ENCODE peak calls at places on chromosomes 5 and 9, in ten cellular contexts. One of them, this sample, is unnamed.

GRCh38 chr5:133404724-133405123 is 207.6 kb downstream of the FSTL4 start:
- DNase-seq in right atrium auricular region: no peak
- DNase-seq in stomach: no peak
- DNase-seq in K562: peak; percentile 4
- DNase-seq in neuronal stem cell: no peak
- DNase-seq in upper lobe of right lung: no peak
- DNase-seq in prostate gland: no peak
- DNase-seq in Panc1: no peak
- DNase-seq in ovary: no peak
- DNase-seq in heart right ventricle: no peak
- DNase-seq in this sample: no peak

GRCh38 chr9:6383551-6384225 is 29.3 kb upstream of the UHRF2 start:
- DNase-seq in right atrium auricular region: peak; percentile 64
- DNase-seq in stomach: no peak
- DNase-seq in K562: no peak
- DNase-seq in neuronal stem cell: no peak
- DNase-seq in upper lobe of right lung: no peak
- DNase-seq in prostate gland: no peak
- DNase-seq in Panc1: no peak
- DNase-seq in ovary: no peak
- DNase-seq in heart right ventricle: no peak
- DNase-seq in this sample: peak; percentile 82

GRCh38 chr9:128863647-128864046 is 18.1 kb downstream of the KYAT1 start:
- DNase-seq in right atrium auricular region: peak; percentile 78
- DNase-seq in stomach: peak; percentile 80
- DNase-seq in K562: peak; percentile 88
- DNase-seq in neuronal stem cell: peak; percentile 65
- DNase-seq in upper lobe of right lung: peak; percentile 92
- DNase-seq in prostate gland: no peak
- DNase-seq in Panc1: no peak
- DNase-seq in ovary: peak; percentile 79
- DNase-seq in heart right ventricle: peak; percentile 84
- DNase-seq in this sample: peak; percentile 79

GRCh38 chr9:105168935-105169334 is 75.5 kb upstream of the SLC44A1 start:
- DNase-seq in right atrium auricular region: no peak
- DNase-seq in stomach: no peak
- DNase-seq in K562: no peak
- DNase-seq in neuronal stem cell: no peak
- DNase-seq in upper lobe of right lung: no peak
- DNase-seq in prostate gland: no peak
- DNase-seq in Panc1: no peak
- DNase-seq in ovary: no peak
- DNase-seq in heart right ventricle: no peak
- DNase-seq in this sample: peak; percentile 71

GRCh38 chr5:177552839-177553455 is 1.4 kb downstream of the FAM193B start:
- DNase-seq in right atrium auricular region: no peak
- DNase-seq in stomach: no peak
- DNase-seq in K562: no peak
- DNase-seq in neuronal stem cell: no peak
- DNase-seq in upper lobe of right lung: no peak
- DNase-seq in prostate gland: no peak
- DNase-seq in Panc1: no peak
- DNase-seq in ovary: no peak
- DNase-seq in heart right ventricle: no peak
- DNase-seq in this sample: peak; percentile 44

GRCh38 chr5:21159526-21160059 is 1171.6 kb upstream of the CDH18 start:
- DNase-seq in right atrium auricular region: no peak
- DNase-seq in stomach: no peak
- DNase-seq in K562: no peak
- DNase-seq in neuronal stem cell: no peak
- DNase-seq in upper lobe of right lung: no peak
- DNase-seq in prostate gland: no peak
- DNase-seq in Panc1: no peak
- DNase-seq in ovary: no peak
- DNase-seq in heart right ventricle: no peak
- DNase-seq in this sample: no peak

GRCh38 chr5:6395621-6396020 is 17.3 kb upstream of the MED10 start:
- DNase-seq in right atrium auricular region: peak; percentile 26
- DNase-seq in stomach: no peak
- DNase-seq in K562: no peak
- DNase-seq in neuronal stem cell: no peak
- DNase-seq in upper lobe of right lung: no peak
- DNase-seq in prostate gland: no peak
- DNase-seq in Panc1: no peak
- DNase-seq in ovary: no peak
- DNase-seq in heart right ventricle: no peak
- DNase-seq in this sample: no peak

GRCh38 chr9:71703172-71703872 is 65.0 kb downstream of the CEMIP2 start:
- DNase-seq in right atrium auricular region: no peak
- DNase-seq in stomach: no peak
- DNase-seq in K562: no peak
- DNase-seq in neuronal stem cell: no peak
- DNase-seq in upper lobe of right lung: no peak
- DNase-seq in prostate gland: no peak
- DNase-seq in Panc1: no peak
- DNase-seq in ovary: no peak
- DNase-seq in heart right ventricle: no peak
- DNase-seq in this sample: peak; percentile 74

GRCh38 chr9:69122391-69123141 is 51.5 kb upstream of the TJP2 start:
- DNase-seq in right atrium auricular region: no peak
- DNase-seq in stomach: peak; percentile 47
- DNase-seq in K562: no peak
- DNase-seq in neuronal stem cell: peak; percentile 38
- DNase-seq in upper lobe of right lung: no peak
- DNase-seq in prostate gland: peak; percentile 30
- DNase-seq in Panc1: no peak
- DNase-seq in ovary: no peak
- DNase-seq in heart right ventricle: no peak
- DNase-seq in this sample: peak; percentile 80

DNA sequence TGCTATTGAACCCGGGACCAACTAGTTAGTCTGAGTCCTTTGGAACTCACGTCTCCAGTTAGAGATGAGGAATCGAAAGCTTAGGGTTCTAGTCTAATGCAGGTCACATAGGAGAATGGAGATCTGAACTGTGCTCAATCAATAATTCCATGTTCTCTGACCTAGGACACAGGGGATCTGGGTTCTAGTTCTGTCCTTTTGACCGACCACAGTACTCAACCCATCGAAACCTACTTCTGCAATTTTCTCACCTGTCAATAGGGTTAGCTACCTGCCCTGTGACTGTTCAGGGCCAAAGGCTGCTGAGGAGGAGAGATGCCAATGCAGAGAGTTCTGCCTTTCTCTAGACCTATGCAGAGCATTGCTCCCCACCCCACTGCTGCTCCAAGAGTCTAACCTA is 187.7 kb downstream of the CDK5RAP2 start:
- DNase-seq in right atrium auricular region: no peak
- DNase-seq in stomach: no peak
- DNase-seq in K562: no peak
- DNase-seq in neuronal stem cell: no peak
- DNase-seq in upper lobe of right lung: no peak
- DNase-seq in prostate gland: no peak
- DNase-seq in Panc1: no peak
- DNase-seq in ovary: no peak
- DNase-seq in heart right ventricle: no peak
- DNase-seq in this sample: no peak
- H3K36me3 ChIP-seq in right atrium auricular region: peaks cover 81% of the 10 kb centered on the region
- H3K36me3 ChIP-seq in stomach: peaks cover 65% of the 10 kb centered on the region
- H3K36me3 ChIP-seq in K562: peaks cover 90% of the 10 kb centered on the region
- H3K36me3 ChIP-seq in neuronal stem cell: peaks cover 59% of the 10 kb centered on the region
- H3K36me3 ChIP-seq in upper lobe of right lung: peaks cover 88% of the 10 kb centered on the region
- H3K36me3 ChIP-seq in prostate gland: no peaks in the 10 kb centered on the region
- H3K36me3 ChIP-seq in Panc1: no peaks in the 10 kb centered on the region
- H3K36me3 ChIP-seq in ovary: no peaks in the 10 kb centered on the region
- H3K36me3 ChIP-seq in heart right ventricle: peaks cover 34% of the 10 kb centered on the region
- H3K36me3 ChIP-seq in this sample: peaks cover 57% of the 10 kb centered on the region

DNA sequence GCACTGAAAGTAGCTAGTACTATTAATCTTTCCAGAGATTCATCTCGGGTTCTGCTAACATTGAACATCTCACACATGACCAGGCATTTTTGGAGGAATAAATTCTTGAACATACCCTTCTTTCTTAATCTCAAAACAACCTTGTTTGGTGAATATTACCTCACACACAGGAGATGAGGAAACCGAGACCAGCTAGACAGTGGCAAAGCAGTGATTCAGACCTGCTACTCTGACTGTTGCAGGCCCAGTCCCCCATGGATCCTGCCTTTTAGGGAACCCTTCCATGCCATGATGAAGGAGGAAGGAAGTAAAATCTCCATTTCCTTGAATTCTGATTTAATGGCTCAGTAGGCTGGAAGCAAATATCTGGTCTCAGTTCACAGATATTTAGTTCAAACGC is 2.6 kb downstream of the PCSK5 start:
- DNase-seq in right atrium auricular region: no peak
- DNase-seq in stomach: no peak
- DNase-seq in K562: no peak
- DNase-seq in neuronal stem cell: no peak
- DNase-seq in upper lobe of right lung: no peak
- DNase-seq in prostate gland: no peak
- DNase-seq in Panc1: no peak
- DNase-seq in ovary: no peak
- DNase-seq in heart right ventricle: no peak
- DNase-seq in this sample: peak; percentile 3
- H3K4me1 ChIP-seq in right atrium auricular region: no peaks in the 10 kb centered on the region
- H3K4me1 ChIP-seq in stomach: peaks cover 31% of the 10 kb centered on the region
- H3K4me1 ChIP-seq in K562: peaks cover 11% of the 10 kb centered on the region
- H3K4me1 ChIP-seq in neuronal stem cell: no peaks in the 10 kb centered on the region
- H3K4me1 ChIP-seq in upper lobe of right lung: peaks cover 20% of the 10 kb centered on the region
- H3K4me1 ChIP-seq in prostate gland: no peaks in the 10 kb centered on the region
- H3K4me1 ChIP-seq in Panc1: no peaks in the 10 kb centered on the region
- H3K4me1 ChIP-seq in ovary: peaks cover 18% of the 10 kb centered on the region
- H3K4me1 ChIP-seq in heart right ventricle: peaks cover 40% of the 10 kb centered on the region
- H3K4me1 ChIP-seq in this sample: peaks cover 39% of the 10 kb centered on the region

GRCh38 chr5:141915881-141916336 is 7.8 kb upstream of the DELE1 start:
- DNase-seq in right atrium auricular region: no peak
- DNase-seq in stomach: no peak
- DNase-seq in K562: no peak
- DNase-seq in neuronal stem cell: no peak
- DNase-seq in upper lobe of right lung: no peak
- DNase-seq in prostate gland: no peak
- DNase-seq in Panc1: no peak
- DNase-seq in ovary: no peak
- DNase-seq in heart right ventricle: no peak
- DNase-seq in this sample: no peak
- H3K4me3 ChIP-seq in right atrium auricular region: no peak overlapping the region
- H3K4me3 ChIP-seq in stomach: no peak overlapping the region
- H3K4me3 ChIP-seq in K562: no peak overlapping the region
- H3K4me3 ChIP-seq in neuronal stem cell: no peak overlapping the region
- H3K4me3 ChIP-seq in upper lobe of right lung: no peak overlapping the region
- H3K4me3 ChIP-seq in prostate gland: no peak overlapping the region
- H3K4me3 ChIP-seq in Panc1: no peak overlapping the region
- H3K4me3 ChIP-seq in ovary: no peak overlapping the region
- H3K4me3 ChIP-seq in heart right ventricle: no peak overlapping the region
- H3K4me3 ChIP-seq in this sample: no peak overlapping the region

GRCh38 chr5:322942-323879 is 1.7 kb downstream of the AHRR start:
- DNase-seq in right atrium auricular region: no peak
- DNase-seq in stomach: no peak
- DNase-seq in K562: no peak
- DNase-seq in neuronal stem cell: no peak
- DNase-seq in upper lobe of right lung: peak; percentile 57
- DNase-seq in prostate gland: no peak
- DNase-seq in Panc1: no peak
- DNase-seq in ovary: no peak
- DNase-seq in heart right ventricle: no peak
- DNase-seq in this sample: peak; percentile 42
- H3K36me3 ChIP-seq in right atrium auricular region: no peaks in the 10 kb centered on the region
- H3K36me3 ChIP-seq in stomach: no peaks in the 10 kb centered on the region
- H3K36me3 ChIP-seq in K562: no peaks in the 10 kb centered on the region
- H3K36me3 ChIP-seq in neuronal stem cell: no peaks in the 10 kb centered on the region
- H3K36me3 ChIP-seq in upper lobe of right lung: no peaks in the 10 kb centered on the region
- H3K36me3 ChIP-seq in prostate gland: no peaks in the 10 kb centered on the region
- H3K36me3 ChIP-seq in Panc1: no peaks in the 10 kb centered on the region
- H3K36me3 ChIP-seq in ovary: no peaks in the 10 kb centered on the region
- H3K36me3 ChIP-seq in heart right ventricle: no peaks in the 10 kb centered on the region
- H3K36me3 ChIP-seq in this sample: no peaks in the 10 kb centered on the region

DNA sequence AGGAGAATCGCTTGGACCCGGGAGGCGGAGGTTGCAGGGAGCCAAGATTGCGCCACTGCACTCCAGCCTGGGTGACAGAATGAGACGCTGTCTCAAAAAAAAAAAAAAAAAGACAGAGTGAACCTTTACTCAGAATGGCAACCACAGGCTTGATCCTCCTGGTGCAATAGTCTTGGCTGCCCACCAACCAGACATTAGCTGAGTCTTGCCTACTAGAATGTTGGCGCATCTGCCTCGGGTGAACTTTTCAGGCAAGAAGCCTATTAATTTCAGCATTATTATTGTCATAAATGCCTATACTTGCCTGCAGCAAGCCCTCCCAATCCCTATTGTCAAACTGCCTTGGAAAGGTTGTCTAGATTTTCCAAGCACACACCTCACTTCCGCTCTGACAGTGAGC is 4.2 kb downstream of the SERINC5 start:
- DNase-seq in right atrium auricular region: no peak
- DNase-seq in stomach: no peak
- DNase-seq in K562: no peak
- DNase-seq in neuronal stem cell: no peak
- DNase-seq in upper lobe of right lung: no peak
- DNase-seq in prostate gland: peak; percentile 63
- DNase-seq in Panc1: no peak
- DNase-seq in ovary: no peak
- DNase-seq in heart right ventricle: no peak
- DNase-seq in this sample: peak; percentile 27
- H3K4me1 ChIP-seq in right atrium auricular region: no peaks in the 10 kb centered on the region
- H3K4me1 ChIP-seq in stomach: peaks cover 76% of the 10 kb centered on the region
- H3K4me1 ChIP-seq in K562: peaks cover 17% of the 10 kb centered on the region
- H3K4me1 ChIP-seq in neuronal stem cell: peaks cover 14% of the 10 kb centered on the region
- H3K4me1 ChIP-seq in upper lobe of right lung: peaks cover 58% of the 10 kb centered on the region
- H3K4me1 ChIP-seq in prostate gland: peaks cover 3% of the 10 kb centered on the region
- H3K4me1 ChIP-seq in Panc1: peaks cover 38% of the 10 kb centered on the region
- H3K4me1 ChIP-seq in ovary: peaks cover 18% of the 10 kb centered on the region
- H3K4me1 ChIP-seq in heart right ventricle: peaks cover 55% of the 10 kb centered on the region
- H3K4me1 ChIP-seq in this sample: peaks cover 34% of the 10 kb centered on the region

GRCh38 chr9:93072383-93072795 is 13.9 kb downstream of the SUSD3 start:
- DNase-seq in right atrium auricular region: no peak
- DNase-seq in stomach: no peak
- DNase-seq in K562: no peak
- DNase-seq in neuronal stem cell: no peak
- DNase-seq in upper lobe of right lung: no peak
- DNase-seq in prostate gland: peak; percentile 20
- DNase-seq in Panc1: no peak
- DNase-seq in ovary: peak; percentile 67
- DNase-seq in heart right ventricle: no peak
- DNase-seq in this sample: peak; percentile 21
- H3K4me3 ChIP-seq in right atrium auricular region: no peak overlapping the region
- H3K4me3 ChIP-seq in stomach: no peak overlapping the region
- H3K4me3 ChIP-seq in K562: no peak overlapping the region
- H3K4me3 ChIP-seq in neuronal stem cell: no peak overlapping the region
- H3K4me3 ChIP-seq in upper lobe of right lung: no peak overlapping the region
- H3K4me3 ChIP-seq in prostate gland: no peak overlapping the region
- H3K4me3 ChIP-seq in Panc1: no peak overlapping the region
- H3K4me3 ChIP-seq in ovary: no peak overlapping the region
- H3K4me3 ChIP-seq in heart right ventricle: no peak overlapping the region
- H3K4me3 ChIP-seq in this sample: no peak overlapping the region